ENCODE peak calls at places on chromosomes 12 and 14, in six cellular contexts. L is MM.1S, I is psoas muscle, B is tibial nerve, E is fibroblast of mammary gland, H is foreskin fibroblast. U is an unnamed sample.

GRCh38 chr12:21527451-21528180 is 1.5 kb downstream of the SPX start:
- DNase-seq in L (peak), I (peak), B (no peak), E (peak), H (peak), U (peak)

GRCh38 chr14:93089501-93090269 is 26.0 kb downstream of the ITPK1 start:
- DNase-seq in L (no peak), I (no peak), B (no peak), E (no peak), H (no peak), U (no peak)

GRCh38 chr14:96844857-96845570 is 47.8 kb downstream of the VRK1 start:
- DNase-seq in L (no peak), I (no peak), B (no peak), E (no peak), H (no peak), U (no peak)

GRCh38 chr14:88628033-88628432 is 65.2 kb downstream of the ZC3H14 start:
- DNase-seq in L (no peak), I (no peak), B (no peak), E (no peak), H (no peak), U (no peak)

GRCh38 chr12:80187660-80188090 is 88.3 kb downstream of the OTOGL start:
- DNase-seq in L (peak), I (no peak), B (no peak), E (peak), H (peak), U (no peak)

GRCh38 chr14:102182190-102182589 is 42.5 kb downstream of the WDR20 start:
- DNase-seq in L (no peak), I (no peak), B (no peak), E (peak), H (peak), U (no peak)

GRCh38 chr12:92927055-92927435 is 2.0 kb downstream of the EEA1 start:
- DNase-seq in L (peak), I (no peak), B (peak), E (peak), H (peak), U (no peak)

GRCh38 chr14:32571551-32571950 is 242.5 kb downstream of the AKAP6 start:
- DNase-seq in L (no peak), I (no peak), B (no peak), E (no peak), H (no peak), U (no peak)

GRCh38 chr12:54415223-54415929 is 3.7 kb downstream of the ITGA5 start:
- DNase-seq in L (no peak), I (no peak), B (no peak), E (peak), H (no peak), U (no peak)

GRCh38 chr14:61876362-61877049 is 114.3 kb downstream of the SNAPC1 start:
- DNase-seq in L (no peak), I (no peak), B (no peak), E (no peak), H (no peak), U (no peak)

GRCh38 chr12:113880337-113880736 is 85.8 kb downstream of the RBM19 start:
- DNase-seq in L (no peak), I (no peak), B (no peak), E (no peak), H (no peak), U (no peak)

GRCh38 chr12:85996280-85996679 is 122.2 kb downstream of the NTS start:
- DNase-seq in L (no peak), I (no peak), B (no peak), E (no peak), H (no peak), U (no peak)

GRCh38 chr12:32895688-32896437 is 714 bp downstream of the PKP2 start:
- DNase-seq in L (peak), I (no peak), B (no peak), E (no peak), H (no peak), U (no peak)

GRCh38 chr12:129145381-129145780 is 292.1 kb downstream of the GLT1D1 start:
- DNase-seq in L (no peak), I (no peak), B (peak), E (no peak), H (no peak), U (no peak)

GRCh38 chr14:85241022-85241880 is 288.7 kb upstream of the FLRT2 start:
- DNase-seq in L (no peak), I (no peak), B (no peak), E (no peak), H (no peak), U (no peak)

GRCh38 chr14:89578048-89578619 is 161.1 kb upstream of the FOXN3 start:
- DNase-seq in L (no peak), I (no peak), B (no peak), E (peak), H (peak), U (peak)

GRCh38 chr14:88128811-88129210 is 123.9 kb downstream of the GPR65 start:
- DNase-seq in L (no peak), I (no peak), B (no peak), E (peak), H (no peak), U (no peak)

GRCh38 chr12:27236498-27236897 is 7.6 kb upstream of the STK38L start:
- DNase-seq in L (no peak), I (no peak), B (no peak), E (peak), H (no peak), U (no peak)

GRCh38 chr12:70543444-70543843 is 93.8 kb downstream of the PTPRB start:
- DNase-seq in L (no peak), I (no peak), B (no peak), E (peak), H (peak), U (no peak)

GRCh38 chr12:68532204-68532886 is 78.4 kb upstream of the RAP1B start:
- DNase-seq in L (no peak), I (no peak), B (no peak), E (peak), H (no peak), U (no peak)

GRCh38 chr14:93475471-93475870 is 44.7 kb downstream of the UNC79 start:
- DNase-seq in L (no peak), I (no peak), B (no peak), E (no peak), H (no peak), U (no peak)

GRCh38 chr14:99561827-99562226 is 42.2 kb downstream of the CCDC85C start:
- DNase-seq in L (no peak), I (no peak), B (no peak), E (no peak), H (no peak), U (no peak)

GRCh38 chr14:99564903-99565259 is 39.1 kb downstream of the CCDC85C start:
- DNase-seq in L (no peak), I (no peak), B (no peak), E (no peak), H (no peak), U (no peak)

GRCh38 chr14:99564256-99564902 is 39.6 kb downstream of the CCDC85C start:
- DNase-seq in L (no peak), I (no peak), B (peak), E (peak), H (peak), U (no peak)

GRCh38 chr14:99563749-99564129 is 40.3 kb downstream of the CCDC85C start:
- DNase-seq in L (no peak), I (no peak), B (no peak), E (no peak), H (no peak), U (no peak)

GRCh38 chr14:99562848-99563748 is 40.9 kb downstream of the CCDC85C start:
- DNase-seq in L (no peak), I (peak), B (peak), E (peak), H (peak), U (peak)
- TF ChIP-seq CTCF in L (no peak), I (peak), B (peak), E (peak), H (peak), U (peak)

GRCh38 chr12:43636706-43637105 is 84.7 kb upstream of the ADAMTS20 start:
- DNase-seq in L (no peak), I (no peak), B (no peak), E (no peak), H (no peak), U (no peak)

GRCh38 chr12:43638786-43639185 is 86.8 kb upstream of the ADAMTS20 start:
- DNase-seq in L (no peak), I (no peak), B (no peak), E (no peak), H (no peak), U (no peak)

GRCh38 chr12:43637116-43637515 is 85.1 kb upstream of the ADAMTS20 start:
- DNase-seq in L (no peak), I (no peak), B (no peak), E (no peak), H (no peak), U (no peak)
- TF ChIP-seq CTCF in L (no peak), I (no peak), B (no peak), E (no peak), H (no peak), U (no peak)

GRCh38 chr14:100534528-100535286 is 52.5 kb downstream of the BEGAIN start:
- DNase-seq in L (no peak), I (peak), B (peak), E (no peak), H (no peak), U (peak)
- TF ChIP-seq CTCF in L (no peak), I (no peak), B (no peak), E (no peak), H (no peak), U (no peak)

GRCh38 chr14:68099348-68100045 is 279.9 kb downstream of the RAD51B start:
- DNase-seq in L (no peak), I (no peak), B (no peak), E (no peak), H (no peak), U (no peak)

GRCh38 chr14:68098834-68099233 is 279.3 kb downstream of the RAD51B start:
- DNase-seq in L (no peak), I (no peak), B (no peak), E (no peak), H (no peak), U (no peak)

GRCh38 chr14:68089146-68089715 is 269.7 kb downstream of the RAD51B start:
- DNase-seq in L (no peak), I (no peak), B (no peak), E (peak), H (no peak), U (no peak)

GRCh38 chr14:68097727-68098126 is 278.1 kb downstream of the RAD51B start:
- DNase-seq in L (no peak), I (no peak), B (no peak), E (no peak), H (no peak), U (no peak)

DNA sequence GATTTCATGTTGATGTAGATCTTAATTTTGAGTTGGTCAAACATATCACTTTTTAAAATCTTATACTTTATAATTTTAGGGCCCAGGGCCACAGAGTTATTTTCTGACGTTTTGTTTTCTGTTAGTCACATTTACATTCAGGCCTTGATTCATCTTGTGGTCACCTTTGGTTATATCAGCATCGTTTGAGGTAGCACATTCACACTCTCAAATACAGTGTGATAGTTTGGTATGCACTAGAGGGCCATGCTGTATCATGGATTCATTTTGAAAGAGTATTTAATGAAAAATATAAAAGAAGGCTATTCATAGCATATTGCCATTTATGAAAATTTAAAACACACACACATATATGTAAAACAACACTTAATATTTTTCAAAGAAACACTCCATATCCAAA is 274.6 kb downstream of the RAD51B start:
- DNase-seq in L (no peak), I (no peak), B (no peak), E (no peak), H (no peak), U (no peak)
- TF ChIP-seq CTCF in L (no peak), I (no peak), B (no peak), E (no peak), H (no peak), U (no peak)

DNA sequence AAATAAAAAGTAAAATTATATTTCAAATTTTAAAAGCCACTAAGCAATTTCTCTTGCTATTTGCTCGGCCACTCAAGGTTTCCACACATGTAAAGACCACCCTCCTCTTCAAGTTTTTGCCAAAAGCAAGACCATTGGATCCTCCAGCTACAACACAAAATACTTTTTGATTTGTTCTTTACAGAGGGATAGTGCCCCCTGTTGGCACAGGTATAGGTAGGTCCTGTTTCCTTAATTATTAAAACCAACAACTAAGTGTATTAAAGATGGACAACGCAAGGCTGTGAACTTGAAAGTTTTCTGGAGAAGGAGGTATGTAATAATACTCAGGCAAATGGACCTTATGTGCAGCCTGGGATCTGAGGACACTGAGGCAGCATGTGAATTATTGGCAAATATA is 23.8 kb downstream of the ATP6V1D start:
- DNase-seq in L (no peak), I (no peak), B (no peak), E (peak), H (no peak), U (no peak)
- TF ChIP-seq CTCF in L (peak), I (peak), B (no peak), E (peak), H (peak), U (peak)

DNA sequence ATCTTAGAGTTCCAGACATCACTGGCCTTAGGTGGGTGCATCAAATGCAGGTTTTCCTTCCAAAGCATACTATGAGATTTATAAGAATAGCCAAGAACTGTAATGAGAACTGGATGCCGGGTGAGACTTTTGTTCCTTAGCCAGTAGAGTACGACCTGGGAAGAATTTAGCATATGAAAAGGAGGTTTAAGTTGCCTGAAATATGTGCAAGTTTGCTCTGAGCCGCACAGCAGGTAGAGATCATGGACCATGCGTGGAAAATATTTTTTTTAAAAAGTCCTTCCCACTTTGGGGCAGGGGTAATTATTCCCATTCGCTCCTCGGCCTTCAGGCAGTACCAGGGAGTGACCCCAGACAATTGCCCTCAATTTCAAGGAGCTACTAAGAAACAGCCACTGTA is 7.5 kb upstream of the PHC1 start:
- DNase-seq in L (no peak), I (no peak), B (no peak), E (no peak), H (no peak), U (no peak)
- TF ChIP-seq CTCF in L (no peak), I (no peak), B (no peak), E (no peak), H (no peak), U (no peak)

DNA sequence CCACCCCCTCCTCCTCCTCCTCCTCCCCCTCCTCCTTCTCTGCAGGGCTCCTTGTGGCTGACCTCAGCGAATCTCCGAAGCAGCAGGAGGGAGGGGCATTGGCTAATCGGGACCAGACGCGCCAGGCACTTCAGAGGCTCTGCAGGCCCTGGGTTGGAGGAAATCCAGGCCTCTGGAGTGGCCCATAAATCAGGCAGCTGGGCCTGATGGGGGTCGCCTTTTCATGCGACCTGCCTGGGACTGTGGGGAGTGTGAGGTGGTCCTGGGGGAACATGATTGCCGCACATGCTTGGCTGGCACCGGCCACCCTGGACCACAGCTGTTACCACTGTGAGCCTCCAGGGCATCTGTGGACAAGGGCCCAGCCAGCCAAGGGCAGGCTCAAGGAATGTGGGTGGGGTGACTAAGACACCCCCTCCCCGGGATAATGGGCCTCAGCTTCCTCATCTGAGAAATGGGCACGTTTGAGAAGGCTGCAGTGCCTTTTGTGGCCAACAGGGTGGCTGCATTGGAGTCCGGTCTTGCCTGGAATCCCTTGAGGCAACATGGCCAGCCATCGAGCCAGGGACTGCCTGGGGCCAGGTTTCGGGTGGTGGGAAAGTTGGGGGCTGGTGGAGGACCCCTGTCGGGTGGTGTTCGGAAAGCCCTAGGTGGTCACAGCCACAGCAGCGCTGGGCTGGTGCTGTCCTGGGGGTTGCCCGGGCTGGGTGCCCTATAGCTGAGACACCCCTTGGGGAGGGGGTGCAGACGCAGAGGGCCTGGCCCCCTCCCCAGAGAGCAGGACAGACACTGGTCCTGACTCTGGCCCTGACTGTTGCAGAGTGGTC is 12.0 kb downstream of the KIF26A start:
- DNase-seq in L (no peak), I (peak), B (no peak), E (peak), H (peak), U (peak)
- TF ChIP-seq CTCF in L (no peak), I (no peak), B (no peak), E (peak), H (peak), U (peak)

DNA sequence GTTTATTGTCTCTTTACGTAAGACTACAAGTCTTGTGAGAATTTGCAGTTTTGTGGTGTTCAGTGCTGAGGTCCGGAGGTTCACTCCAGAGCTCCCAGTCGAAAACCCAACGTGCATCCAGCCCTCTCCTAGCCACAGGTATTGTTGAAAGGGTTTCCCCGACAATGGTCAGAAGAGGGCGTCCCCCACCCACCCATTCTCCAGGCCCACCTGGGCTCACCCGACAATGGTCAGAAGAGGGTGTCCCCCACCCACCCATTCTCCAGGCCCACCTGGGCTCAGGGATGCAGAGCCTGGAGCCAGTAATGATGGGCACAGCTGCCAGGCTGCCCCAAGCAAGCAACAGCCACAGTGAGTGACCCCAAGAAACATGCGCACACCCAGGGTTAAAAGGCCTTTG is 126.8 kb upstream of the EVL start:
- DNase-seq in L (no peak), I (no peak), B (no peak), E (no peak), H (no peak), U (no peak)
- TF ChIP-seq CTCF in L (no peak), I (no peak), B (no peak), E (no peak), H (no peak), U (no peak)

GRCh38 chr12:107248187-107248586 is 154.8 kb upstream of the CRY1 start:
- DNase-seq in L (no peak), I (no peak), B (no peak), E (no peak), H (no peak), U (no peak)
- TF ChIP-seq CTCF in L (no peak), I (no peak), B (no peak), E (no peak), H (no peak), U (no peak)

U was measured in osteocyte.